ENCODE peak calls at places on chromosomes 2 and 18, in six cellular contexts. G, O, W, E, D and Q are unnamed samples.

GRCh38 chr2:64541547-64541946 is 17.4 kb downstream of the AFTPH start:
- DNase-seq in W (no peak), G (no peak), E (no peak), O (no peak), D (no peak), Q (no peak)

GRCh38 chr2:241897231-241897916 is 27.8 kb downstream of the RTP5 start:
- DNase-seq in O (no peak), E (no peak), G (no peak), D (no peak), W (no peak), Q (no peak)

GRCh38 chr2:241150660-241151530 is 628 bp downstream of the PPP1R7 start:
- DNase-seq in D (peak), E (no peak), G (no peak), O (no peak), W (no peak), Q (no peak)

GRCh38 chr18:56118422-56118821 is 520.0 kb downstream of the TXNL1 start:
- DNase-seq in W (no peak), D (no peak), O (no peak), E (no peak), G (no peak), Q (no peak)

GRCh38 chr2:11827547-11827946 is 81.1 kb downstream of the LPIN1 start:
- DNase-seq in O (no peak), E (no peak), W (no peak), G (no peak), D (no peak), Q (no peak)

GRCh38 chr2:107354143-107354542 is 468.2 kb upstream of the ST6GAL2 start:
- DNase-seq in G (no peak), E (no peak), O (no peak), D (no peak), W (no peak), Q (no peak)

GRCh38 chr2:161068670-161069069 is 91.6 kb upstream of the TANK start:
- DNase-seq in D (peak), G (no peak), O (no peak), W (no peak), E (no peak), Q (no peak)

GRCh38 chr2:238101891-238102841 is 2.0 kb downstream of the ESPNL start:
- DNase-seq in D (no peak), W (no peak), O (no peak), G (no peak), E (no peak), Q (peak)

GRCh38 chr2:1876352-1876751 is 132.0 kb upstream of the PXDN start:
- DNase-seq in G (no peak), D (no peak), W (no peak), O (no peak), E (no peak), Q (no peak)

GRCh38 chr2:171711351-171711750 is 24.1 kb downstream of the DYNC1I2 start:
- DNase-seq in G (peak), W (no peak), O (no peak), E (no peak), D (peak), Q (no peak)

GRCh38 chr18:7822435-7823425 is 255.6 kb downstream of the PTPRM start:
- DNase-seq in G (no peak), O (no peak), E (peak), D (peak), W (no peak), Q (no peak)